ENCODE peak calls at places on chromosomes 1 and 21, in seven cellular contexts. Q is colonic mucosa, X is HFF-Myc, I is left ventricle myocardium inferior, J is foreskin fibroblast, S is heart left ventricle, G is cardiac muscle cell. N is an unnamed sample.

GRCh38 chr21:39441502-39442475 is 3.8 kb downstream of the LCA5L start:
- DNase-seq in Q (no peak), X (no peak), I (no peak), J (peak), S (no peak), G (peak), N (peak)

GRCh38 chr1:203692565-203693470 is 66.2 kb downstream of the ATP2B4 start:
- DNase-seq in Q (peak), X (peak), I (peak), J (peak), S (peak), G (peak), N (peak)

GRCh38 chr1:205588691-205589445 is 42.9 kb downstream of the ELK4 start:
- DNase-seq in Q (no peak), X (no peak), I (no peak), J (peak), S (no peak), G (peak), N (no peak)

GRCh38 chr1:164702216-164702615 is 143.2 kb downstream of the PBX1 start:
- DNase-seq in Q (no peak), X (no peak), I (no peak), J (peak), S (no peak), G (no peak), N (no peak)

GRCh38 chr21:39675595-39675994 is 62.9 kb downstream of the B3GALT5 start:
- DNase-seq in Q (no peak), X (no peak), I (no peak), J (no peak), S (no peak), G (no peak), N (no peak)

GRCh38 chr21:30044447-30045064 is 104.8 kb upstream of the GRIK1 start:
- DNase-seq in Q (peak), X (peak), I (no peak), J (peak), S (no peak), G (peak), N (no peak)

GRCh38 chr21:14869984-14870840 is 194.6 kb downstream of the NRIP1 start:
- DNase-seq in Q (no peak), X (no peak), I (no peak), J (no peak), S (no peak), G (no peak), N (no peak)

GRCh38 chr1:32066489-32066873 is 6.3 kb upstream of the TMEM39B start:
- DNase-seq in Q (peak), X (peak), I (peak), J (peak), S (peak), G (peak), N (no peak)

GRCh38 chr21:44551290-44552015 is at the start of gene KRTAP10-2:
- DNase-seq in Q (no peak), X (no peak), I (no peak), J (no peak), S (peak), G (no peak), N (no peak)

GRCh38 chr1:42807056-42807668 is 9.8 kb upstream of the ERMAP start:
- DNase-seq in Q (no peak), X (no peak), I (no peak), J (peak), S (no peak), G (no peak), N (no peak)

GRCh38 chr1:192573499-192573898 is 2.1 kb upstream of the RGS1 start:
- DNase-seq in Q (no peak), X (no peak), I (no peak), J (peak), S (no peak), G (no peak), N (no peak)

GRCh38 chr1:118304722-118305344 is 119.8 kb upstream of the SPAG17 start:
- DNase-seq in Q (no peak), X (no peak), I (no peak), J (peak), S (no peak), G (peak), N (no peak)

GRCh38 chr1:224433671-224434446 is 738 bp downstream of the WDR26 start:
- DNase-seq in Q (peak), X (no peak), I (peak), J (peak), S (peak), G (peak), N (no peak)

GRCh38 chr1:240091614-240092300 is at the start of gene FMN2:
- DNase-seq in Q (peak), X (no peak), I (no peak), J (peak), S (peak), G (peak), N (no peak)

GRCh38 chr1:53478186-53478585 is 19.0 kb downstream of the DMRTB1 start:
- DNase-seq in Q (no peak), X (no peak), I (no peak), J (no peak), S (no peak), G (no peak), N (no peak)

GRCh38 chr1:153441238-153441755 is 19.2 kb downstream of the S100A7 start:
- DNase-seq in Q (no peak), X (no peak), I (no peak), J (no peak), S (no peak), G (no peak), N (no peak)

GRCh38 chr1:46749921-46750404 is 31.0 kb upstream of the EFCAB14 start:
- DNase-seq in Q (no peak), X (no peak), I (peak), J (peak), S (no peak), G (peak), N (no peak)

GRCh38 chr1:35575401-35575958 is 2.4 kb downstream of the TFAP2E start:
- DNase-seq in Q (no peak), X (no peak), I (no peak), J (no peak), S (no peak), G (no peak), N (no peak)

GRCh38 chr1:82465024-82465423 is 664.3 kb downstream of the ADGRL2 start:
- DNase-seq in Q (no peak), X (no peak), I (no peak), J (no peak), S (no peak), G (no peak), N (no peak)

GRCh38 chr1:186812560-186812959 is 16.2 kb upstream of the PLA2G4A start:
- DNase-seq in Q (no peak), X (no peak), I (no peak), J (peak), S (no peak), G (peak), N (peak)

GRCh38 chr1:108703939-108704338 is 8.8 kb upstream of the FNDC7 start:
- DNase-seq in Q (no peak), X (no peak), I (no peak), J (peak), S (no peak), G (no peak), N (no peak)

GRCh38 chr1:50333595-50333974 is 89.7 kb downstream of the DMRTA2 start:
- DNase-seq in Q (peak), X (no peak), I (peak), J (peak), S (peak), G (peak), N (no peak)

GRCh38 chr21:16821588-16821987 is 691.3 kb upstream of the CXADR start:
- DNase-seq in Q (no peak), X (no peak), I (no peak), J (peak), S (no peak), G (no peak), N (no peak)

GRCh38 chr1:24289937-24290595 is 29.1 kb upstream of the GRHL3 start:
- DNase-seq in Q (peak), X (peak), I (peak), J (peak), S (peak), G (peak), N (peak)

GRCh38 chr21:45427331-45428271 is 22.6 kb downstream of the COL18A1 start:
- DNase-seq in Q (no peak), X (peak), I (peak), J (peak), S (no peak), G (peak), N (peak)

GRCh38 chr21:43792406-43792805 is 3.0 kb downstream of the RRP1 start:
- DNase-seq in Q (no peak), X (no peak), I (no peak), J (no peak), S (no peak), G (no peak), N (no peak)

GRCh38 chr21:20998456-20998789 is 214 bp downstream of the NCAM2 start:
- DNase-seq in Q (no peak), X (no peak), I (no peak), J (no peak), S (no peak), G (no peak), N (no peak)

GRCh38 chr1:42973304-42973703 is 14.6 kb upstream of the SLC2A1 start:
- DNase-seq in Q (no peak), X (no peak), I (peak), J (peak), S (peak), G (no peak), N (no peak)

GRCh38 chr1:221605569-221605968 is 136.3 kb downstream of the DUSP10 start:
- DNase-seq in Q (no peak), X (no peak), I (no peak), J (no peak), S (no peak), G (no peak), N (no peak)

GRCh38 chr1:147527941-147528936 is 13.1 kb upstream of the BCL9 start:
- DNase-seq in Q (no peak), X (no peak), I (no peak), J (no peak), S (no peak), G (no peak), N (no peak)

GRCh38 chr21:42513985-42514882 is 582 bp downstream of the SLC37A1 start:
- DNase-seq in Q (peak), X (no peak), I (peak), J (peak), S (peak), G (peak), N (no peak)

GRCh38 chr1:157894613-157895012 is 53.0 kb upstream of the CD5L start:
- DNase-seq in Q (no peak), X (no peak), I (no peak), J (no peak), S (no peak), G (no peak), N (no peak)

GRCh38 chr1:59025201-59025600 is 241.4 kb upstream of the JUN start:
- DNase-seq in Q (no peak), X (no peak), I (no peak), J (peak), S (no peak), G (no peak), N (no peak)

GRCh38 chr1:234478152-234478480 is 863 bp downstream of the TARBP1 start:
- DNase-seq in Q (peak), X (no peak), I (no peak), J (peak), S (peak), G (peak), N (no peak)

GRCh38 chr1:20255666-20256065 is 35.0 kb upstream of the VWA5B1 start:
- DNase-seq in Q (peak), X (no peak), I (no peak), J (peak), S (no peak), G (peak), N (no peak)

DNA sequence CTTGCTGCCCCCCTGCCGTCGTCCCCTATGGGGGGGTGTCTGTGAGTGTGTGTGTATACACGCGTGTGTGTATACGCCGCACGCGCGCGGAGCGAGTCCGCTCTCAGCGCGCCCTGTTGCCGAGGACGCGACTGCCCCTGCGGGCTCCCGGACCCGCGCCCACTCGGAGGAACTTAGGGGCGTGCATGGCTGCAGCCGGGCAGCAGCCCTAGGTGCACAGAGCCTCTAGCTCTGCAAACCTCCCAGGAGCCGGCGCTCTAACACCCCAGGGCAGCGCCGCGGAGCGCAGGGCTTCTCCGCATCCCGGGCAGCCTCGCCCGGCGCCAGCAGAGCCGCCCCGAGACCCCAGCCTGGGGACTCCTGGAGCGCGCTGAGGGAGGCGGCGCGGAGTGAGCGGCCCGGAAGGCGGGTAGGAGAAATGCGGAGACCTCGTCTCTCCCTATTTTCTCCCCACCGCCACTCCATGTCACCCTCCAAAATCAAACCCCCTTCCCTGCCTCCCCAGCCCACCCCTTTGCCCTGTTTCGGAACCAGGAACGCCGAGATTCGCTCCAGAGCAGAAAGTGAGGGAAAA is 574 bp downstream of the ITPKB start:
- DNase-seq in Q (peak), X (no peak), I (peak), J (peak), S (peak), G (peak), N (no peak)
- TF ChIP-seq CTCF in Q (no peak), X (no peak), I (no peak), J (peak), S (no peak), G (no peak), N (peak)

DNA sequence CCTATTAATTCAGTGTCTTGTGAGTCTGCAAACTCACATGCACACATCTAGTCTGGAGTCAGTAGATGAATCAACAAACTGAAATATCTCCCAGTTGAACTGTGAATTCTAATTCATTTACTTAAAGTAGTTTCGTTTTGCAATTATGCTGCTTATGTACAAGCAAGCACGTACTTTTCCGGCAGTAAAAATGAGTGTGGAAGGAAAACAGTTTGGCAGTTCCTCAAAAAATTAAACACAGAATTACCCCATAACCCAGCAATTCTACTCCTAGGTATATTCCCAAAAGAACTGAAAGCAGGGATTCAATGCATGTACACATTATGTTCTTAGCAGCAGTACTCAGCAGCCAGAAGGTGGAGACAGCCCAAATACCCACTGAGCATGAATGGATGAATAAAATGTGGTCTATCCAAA is 49.3 kb downstream of the GNB1 start:
- DNase-seq in Q (no peak), X (no peak), I (no peak), J (peak), S (no peak), G (peak), N (no peak)
- TF ChIP-seq CTCF in Q (no peak), X (peak), I (no peak), J (peak), S (no peak), G (no peak), N (no peak)

GRCh38 chr1:231973840-231974239 is 347.2 kb downstream of the DISC1 start:
- DNase-seq in Q (no peak), X (no peak), I (no peak), J (no peak), S (no peak), G (peak), N (no peak)
- TF ChIP-seq CTCF in Q (no peak), X (no peak), I (no peak), J (no peak), S (no peak), G (no peak), N (no peak)

GRCh38 chr1:51936531-51936930 is 54.0 kb downstream of the RAB3B start:
- DNase-seq in Q (no peak), X (no peak), I (no peak), J (peak), S (no peak), G (peak), N (no peak)
- TF ChIP-seq CTCF in Q (no peak), X (no peak), I (no peak), J (peak), S (no peak), G (peak), N (peak)

GRCh38 chr1:4962836-4963235 is 308.4 kb downstream of the AJAP1 start:
- DNase-seq in Q (no peak), X (no peak), I (no peak), J (no peak), S (no peak), G (no peak), N (no peak)

GRCh38 chr1:4965346-4965726 is 310.9 kb downstream of the AJAP1 start:
- DNase-seq in Q (no peak), X (no peak), I (no peak), J (no peak), S (no peak), G (no peak), N (no peak)

GRCh38 chr1:4961935-4962645 is 307.7 kb downstream of the AJAP1 start:
- DNase-seq in Q (no peak), X (no peak), I (no peak), J (no peak), S (no peak), G (no peak), N (no peak)

GRCh38 chr1:4963251-4963650 is 308.8 kb downstream of the AJAP1 start:
- DNase-seq in Q (no peak), X (no peak), I (no peak), J (no peak), S (no peak), G (no peak), N (no peak)

DNA sequence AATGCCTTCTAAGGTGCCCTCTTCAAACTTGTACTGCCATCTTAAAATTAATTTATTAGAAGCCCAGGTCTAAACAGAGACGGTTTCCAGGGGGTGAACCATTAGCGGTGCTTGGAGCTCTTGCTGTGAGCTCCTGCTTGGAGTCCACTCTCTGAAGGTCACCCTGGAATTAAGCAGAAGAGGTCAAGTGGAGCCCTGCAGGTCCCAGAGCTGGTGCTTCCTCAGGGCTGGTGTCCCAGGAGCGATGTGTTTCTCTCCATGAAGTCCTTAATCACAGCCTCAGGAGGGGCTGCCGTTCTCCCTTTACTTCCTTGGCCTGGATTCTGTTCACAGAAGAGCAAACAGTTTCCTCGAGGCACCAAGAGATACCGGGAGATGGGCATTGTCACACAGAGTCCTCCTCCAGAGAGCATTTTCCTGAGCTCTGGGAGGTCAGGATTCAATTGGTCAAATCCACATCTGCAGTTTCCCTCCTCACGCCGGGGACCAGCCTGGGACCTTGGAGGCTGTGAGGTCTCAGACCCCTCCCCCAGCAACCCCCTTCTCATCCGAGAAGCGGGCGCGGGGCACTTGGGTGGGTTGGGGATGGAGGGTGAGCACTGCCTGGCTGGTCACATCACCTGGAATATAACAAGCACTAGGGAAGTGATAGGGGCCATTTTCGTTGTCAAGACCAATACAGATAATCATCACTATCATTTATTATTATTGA is 310.4 kb downstream of the AJAP1 start:
- DNase-seq in Q (no peak), X (no peak), I (no peak), J (no peak), S (no peak), G (no peak), N (no peak)
- TF ChIP-seq CTCF in Q (no peak), X (no peak), I (no peak), J (no peak), S (no peak), G (no peak), N (no peak)